ENCODE peak calls at places on chromosomes 3 and 15, in ten cellular contexts. Y, W, P, R, I, B, X, G, A and C are unnamed samples.
A peak's percentile ranks its signal among the peaks of the same experiment; 100 is the strongest.

GRCh38 chr15:27832263-27832647 is 266.9 kb downstream of the OCA2 start:
- DNase-seq in W (no peak), I (no peak), B (no peak), A (no peak), G (no peak), P (no peak), X (no peak), R (no peak), Y (no peak), C (no peak)

GRCh38 chr15:89227425-89227824 is 6.0 kb upstream of the RLBP1 start:
- DNase-seq in Y (no peak), I (no peak), X (no peak), A (no peak), B (no peak), W (no peak), R (no peak), G (no peak), P (no peak), C (no peak)

GRCh38 chr3:99499235-99499798 is 139.1 kb upstream of the COL8A1 start:
- DNase-seq in X (no peak), W (peak; percentile 32), R (peak; percentile 15), I (peak; percentile 81), A (peak; percentile 38), P (no peak), B (peak; percentile 11), G (no peak), Y (no peak), C (no peak)

GRCh38 chr3:128283429-128283828 is 130.1 kb downstream of the EEFSEC start:
- DNase-seq in W (no peak), Y (no peak), A (no peak), B (no peak), G (no peak), R (no peak), I (no peak), P (no peak), X (no peak), C (peak; percentile 76)

GRCh38 chr3:66076861-66077495 is 38.3 kb upstream of the MAGI1 start:
- DNase-seq in Y (no peak), I (no peak), R (no peak), B (no peak), W (no peak), G (no peak), X (no peak), A (no peak), P (no peak), C (no peak)

GRCh38 chr15:78951841-78952238 is 7.0 kb upstream of the CTSH start:
- DNase-seq in P (peak; percentile 76), G (no peak), I (peak; percentile 61), B (peak; percentile 60), A (no peak), R (no peak), W (no peak), Y (no peak), X (no peak), C (no peak)

GRCh38 chr3:41173926-41174702 is 25.2 kb upstream of the CTNNB1 start:
- DNase-seq in Y (no peak), W (no peak), I (no peak), P (no peak), R (no peak), G (no peak), B (no peak), A (no peak), X (no peak), C (no peak)

GRCh38 chr15:40769310-40770146 is at the start of gene C15orf62:
- DNase-seq in P (peak; percentile 55), X (peak; percentile 43), G (no peak), W (peak; percentile 41), A (no peak), Y (no peak), B (no peak), I (peak; percentile 34), R (peak; percentile 94), C (no peak)

DNA sequence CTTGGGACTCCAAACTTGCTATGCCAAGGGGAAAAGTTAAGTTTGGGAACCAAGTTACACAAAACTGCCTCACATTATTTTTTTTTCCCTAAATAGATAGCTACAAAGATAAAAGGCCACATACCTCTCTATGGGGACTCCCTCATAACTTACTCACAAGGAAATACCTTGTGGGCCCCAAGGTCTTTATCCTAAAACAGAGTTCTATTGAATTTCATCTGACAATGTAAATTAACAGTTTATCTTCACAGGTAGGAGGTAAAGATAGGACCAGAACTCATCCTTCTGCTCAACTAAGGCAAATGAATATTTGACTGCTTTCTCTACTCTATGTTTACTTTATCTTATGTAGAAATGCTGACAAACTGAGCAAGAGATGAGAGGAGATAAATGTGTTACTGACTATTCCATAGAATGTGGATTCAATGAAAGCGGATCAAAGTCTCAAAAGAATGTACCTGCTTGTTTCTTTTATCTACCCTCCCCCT is 1278.0 kb downstream of the OTOL1 start:
- DNase-seq in R (no peak), I (no peak), P (no peak), W (no peak), Y (no peak), B (no peak), G (no peak), X (no peak), A (no peak), C (no peak)
- H3K27ac ChIP-seq in R (no peak overlapping the region), I (no peak overlapping the region), P (no peak overlapping the region), W (no peak overlapping the region), Y (no peak overlapping the region), B (no peak overlapping the region), G (no peak overlapping the region), X (no peak overlapping the region), A (no peak overlapping the region), C (no peak overlapping the region)

GRCh38 chr3:129983561-129983960 is 9.0 kb downstream of the TRH start:
- DNase-seq in Y (no peak), A (no peak), P (no peak), G (no peak), B (no peak), I (no peak), W (no peak), X (no peak), R (no peak), C (no peak)

GRCh38 chr3:129975332-129976090 is 991 bp downstream of the TRH start:
- DNase-seq in I (no peak), X (peak; percentile 31), G (peak; percentile 65), P (peak; percentile 22), Y (no peak), B (no peak), A (no peak), W (no peak), R (no peak), C (no peak)

GRCh38 chr3:129984124-129984523 is 9.6 kb downstream of the TRH start:
- DNase-seq in W (no peak), X (no peak), R (no peak), G (no peak), I (peak; percentile 25), A (no peak), Y (no peak), B (no peak), P (no peak), C (no peak)

GRCh38 chr3:129978123-129978522 is 3.6 kb downstream of the TRH start:
- DNase-seq in G (no peak), R (no peak), W (no peak), P (no peak), I (no peak), B (no peak), Y (no peak), X (no peak), A (peak; percentile 57), C (no peak)

DNA sequence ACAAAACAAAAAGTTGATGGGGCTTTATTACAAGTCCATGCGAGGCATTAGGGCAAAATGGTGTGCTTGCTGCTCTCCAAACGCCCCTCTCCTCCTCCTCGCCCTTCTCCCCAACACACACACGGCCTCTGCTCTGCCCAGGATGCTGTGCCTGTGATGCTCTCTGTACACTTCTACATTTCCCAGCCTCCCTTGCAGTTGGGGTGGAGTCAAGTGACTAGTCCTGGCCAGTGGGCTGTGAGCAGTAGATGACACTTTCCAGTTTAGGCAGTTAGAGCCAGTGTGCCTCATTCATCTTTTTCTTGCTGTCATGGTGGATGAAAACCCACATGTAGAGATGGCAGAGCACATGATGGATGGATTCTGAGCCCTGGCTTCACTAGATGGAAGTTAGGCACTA is 5.4 kb downstream of the TRH start:
- DNase-seq in W (no peak), X (no peak), Y (no peak), B (no peak), A (no peak), R (no peak), I (no peak), P (no peak), G (no peak), C (no peak)
- H3K4me3 ChIP-seq in W (no peak overlapping the region), X (no peak overlapping the region), Y (no peak overlapping the region), B (no peak overlapping the region), A (no peak overlapping the region), R (no peak overlapping the region), I (no peak overlapping the region), P (no peak overlapping the region), G (no peak overlapping the region), C (no peak overlapping the region)

GRCh38 chr15:91852741-91853500 is 587 bp upstream of the SLCO3A1 start:
- DNase-seq in R (peak; percentile 86), A (peak; percentile 16), W (peak; percentile 73), G (peak; percentile 87), X (peak; percentile 78), Y (peak; percentile 27), I (peak; percentile 77), B (peak; percentile 92), P (peak; percentile 66), C (no peak)

GRCh38 chr15:91855684-91856553 is 2.4 kb downstream of the SLCO3A1 start:
- DNase-seq in W (no peak), Y (no peak), I (no peak), R (peak; percentile 79), A (peak; percentile 9), G (no peak), P (peak; percentile 35), X (no peak), B (peak; percentile 73), C (no peak)

GRCh38 chr15:91855241-91855640 is 1.7 kb downstream of the SLCO3A1 start:
- DNase-seq in I (no peak), W (no peak), Y (no peak), X (no peak), A (no peak), R (peak; percentile 33), G (no peak), B (no peak), P (no peak), C (no peak)

GRCh38 chr15:91853501-91853967 is at the start of gene SLCO3A1:
- DNase-seq in Y (no peak), I (peak; percentile 77), R (peak; percentile 78), W (peak; percentile 71), A (peak; percentile 39), X (peak; percentile 82), G (peak; percentile 82), B (peak; percentile 66), P (peak; percentile 65), C (no peak)

GRCh38 chr15:91853968-91854943 is 748 bp downstream of the SLCO3A1 start:
- DNase-seq in Y (no peak), B (peak; percentile 45), A (no peak), W (peak; percentile 53), R (peak; percentile 80), X (peak; percentile 68), I (peak; percentile 39), G (peak; percentile 76), P (peak; percentile 34), C (no peak)
- TF ChIP-seq CTCF in Y (peak; percentile 6), B (no peak), A (no peak), W (peak; percentile 41), R (peak; percentile 15), X (peak; percentile 31), I (peak; percentile 6), G (peak; percentile 10), P (no peak), C (no peak)

DNA sequence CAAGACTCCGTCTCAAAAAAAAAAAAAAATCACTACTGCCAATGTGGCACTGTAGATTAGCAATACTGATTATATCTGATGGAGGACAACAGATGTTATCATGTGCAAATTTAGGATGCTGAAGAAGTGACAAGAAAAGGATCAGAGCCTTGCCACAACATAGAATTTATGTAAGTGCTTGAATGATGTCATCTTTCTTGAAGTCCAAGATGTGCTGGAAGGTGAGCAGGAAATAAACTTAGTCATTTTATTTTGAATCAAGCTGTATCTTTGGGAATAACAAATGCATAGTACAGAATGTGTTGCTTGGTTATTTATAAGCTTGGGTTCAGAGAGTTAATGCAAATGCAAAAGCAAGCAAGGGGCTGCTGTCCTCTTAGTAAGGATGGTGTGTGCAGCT is 47.1 kb downstream of the IL12A start:
- DNase-seq in I (no peak), R (no peak), W (no peak), Y (no peak), A (no peak), G (no peak), X (no peak), B (no peak), P (no peak), C (no peak)
- H3K27ac ChIP-seq in I (no peak overlapping the region), R (no peak overlapping the region), W (no peak overlapping the region), Y (no peak overlapping the region), A (no peak overlapping the region), G (no peak overlapping the region), X (no peak overlapping the region), B (peak overlapping the region; percentile 22), P (no peak overlapping the region), C (no peak overlapping the region)